ENCODE peak calls at places on chromosome 17, in eight cellular contexts. U is stomach, M is sigmoid colon, L is prostate gland, Z is esophagus muscularis mucosa, K is GM12878, O is SK-N-SH, X is breast epithelium. H is an unnamed sample. For H3K9me3 and H3K4me1, the result is how much of the 10 kb centered on the place peaks cover.

GRCh38 chr17:31623990-31624389 is 232.5 kb downstream of the RAB11FIP4 start:
- DNase-seq in U (no peak), Z (no peak), L (no peak), O (no peak), M (no peak), K (no peak), X (no peak), H (no peak)

GRCh38 chr17:35313875-35314409 is 59.5 kb downstream of the SLFN11 start:
- DNase-seq in X (no peak), O (peak), M (no peak), Z (no peak), L (no peak), U (no peak), K (no peak), H (no peak)

GRCh38 chr17:66464921-66465320 is 162.5 kb downstream of the PRKCA start:
- DNase-seq in O (no peak), X (no peak), K (no peak), U (no peak), M (no peak), Z (no peak), L (no peak), H (no peak)

GRCh38 chr17:76246080-76247066 is 6.1 kb upstream of the RNF157 start:
- DNase-seq in X (no peak), M (peak), O (no peak), L (no peak), K (peak), Z (no peak), U (no peak), H (no peak)

GRCh38 chr17:43401293-43401692 is 2.5 kb downstream of the ARL4D start:
- DNase-seq in Z (no peak), X (no peak), U (peak), K (no peak), L (no peak), M (peak), O (no peak), H (no peak)

GRCh38 chr17:11144358-11145233 is 96.4 kb upstream of the SHISA6 start:
- DNase-seq in X (no peak), K (no peak), M (no peak), L (peak), O (peak), Z (no peak), U (peak), H (no peak)

GRCh38 chr17:66416207-66416940 is 114.0 kb downstream of the PRKCA start:
- DNase-seq in U (no peak), L (no peak), M (no peak), X (no peak), Z (no peak), O (no peak), K (no peak), H (no peak)

GRCh38 chr17:42804918-42805367 is 6.3 kb downstream of the CNTD1 start:
- DNase-seq in K (no peak), U (peak), O (no peak), Z (no peak), X (no peak), M (no peak), L (peak), H (no peak)

GRCh38 chr17:73727941-73728340 is 83.7 kb upstream of the SDK2 start:
- DNase-seq in X (no peak), L (no peak), U (no peak), M (no peak), O (no peak), K (no peak), Z (no peak), H (no peak)

GRCh38 chr17:74987909-74988711 is 678 bp downstream of the CDR2L start:
- DNase-seq in X (peak), M (peak), Z (peak), O (peak), L (peak), K (no peak), U (peak), H (no peak)

GRCh38 chr17:54270499-54270898 is 447.8 kb downstream of the KIF2B start:
- DNase-seq in Z (no peak), K (no peak), O (no peak), L (no peak), M (no peak), U (no peak), X (no peak), H (no peak)
- H3K9me3 ChIP-seq in Z (under half), K (under half), O (under half), L (under half), M (under half), U (under half), X (under half), H (under half)

DNA sequence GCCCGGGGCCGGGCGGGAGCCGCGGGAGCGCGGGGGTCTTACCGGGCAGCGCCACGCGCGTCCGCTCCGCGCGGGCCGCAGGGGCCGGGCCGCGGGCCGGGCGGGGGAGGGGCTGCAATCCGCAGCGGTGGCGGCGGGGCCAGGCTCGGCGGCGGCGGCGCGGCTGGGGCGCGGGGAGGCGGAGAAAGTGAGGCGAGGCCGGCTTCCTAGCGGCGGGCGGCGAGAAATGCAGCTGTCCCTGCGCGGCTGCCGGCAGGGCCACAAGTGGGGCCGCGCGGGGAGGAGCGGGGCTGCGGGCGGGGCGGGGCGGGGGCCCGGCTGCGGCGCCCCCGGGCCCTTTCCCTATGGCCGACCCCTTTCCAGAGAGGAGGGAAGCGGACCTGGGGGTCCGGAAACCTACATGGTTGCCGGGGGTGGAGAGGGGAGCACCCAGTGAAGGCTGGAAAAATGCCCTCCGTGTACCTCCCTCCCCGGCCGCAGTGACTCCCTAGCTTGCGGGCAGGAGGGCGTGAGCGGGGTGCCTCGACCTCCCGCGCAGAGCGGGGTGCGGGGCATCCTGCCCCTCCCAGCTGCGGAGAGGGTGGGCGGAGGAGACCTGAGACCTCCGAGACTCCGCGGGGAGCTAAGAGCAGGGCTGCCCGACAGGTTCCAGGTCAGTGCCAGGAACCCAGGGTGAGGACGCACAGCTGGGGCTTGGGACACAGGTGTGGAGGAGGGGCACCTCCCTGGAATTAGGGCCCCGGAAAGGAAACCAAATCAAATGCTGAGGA is at the start of gene CUEDC1:
- DNase-seq in X (peak), K (no peak), Z (peak), O (peak), M (peak), U (peak), L (peak), H (no peak)
- TF ChIP-seq POLR2AphosphoS5 in X (no peak), K (no peak), Z (peak), O (no peak), M (peak), U (peak), L (no peak), H (no peak)

DNA sequence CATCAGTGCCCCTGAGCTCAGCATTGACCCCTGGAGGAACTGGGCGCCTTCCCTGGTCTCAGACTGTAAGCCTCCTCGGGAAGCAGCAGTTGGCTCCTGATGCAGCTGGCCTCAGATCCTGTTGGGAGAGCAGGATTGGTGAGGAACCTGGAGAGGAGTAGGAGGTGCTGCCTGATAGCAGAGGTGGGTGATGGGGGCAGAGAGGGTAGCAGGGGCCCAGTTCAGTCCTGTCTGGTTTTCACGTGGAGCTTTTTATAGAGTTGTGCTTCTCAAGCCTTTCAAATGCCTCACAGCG is 23.8 kb upstream of the ZNF750 start:
- DNase-seq in U (no peak), O (no peak), X (no peak), K (no peak), M (no peak), Z (no peak), L (no peak), H (no peak)
- H3K4me1 ChIP-seq in U (under half), O (under half), X (under half), K (half or more), M (under half), Z (half or more), L (under half), H (half or more)

DNA sequence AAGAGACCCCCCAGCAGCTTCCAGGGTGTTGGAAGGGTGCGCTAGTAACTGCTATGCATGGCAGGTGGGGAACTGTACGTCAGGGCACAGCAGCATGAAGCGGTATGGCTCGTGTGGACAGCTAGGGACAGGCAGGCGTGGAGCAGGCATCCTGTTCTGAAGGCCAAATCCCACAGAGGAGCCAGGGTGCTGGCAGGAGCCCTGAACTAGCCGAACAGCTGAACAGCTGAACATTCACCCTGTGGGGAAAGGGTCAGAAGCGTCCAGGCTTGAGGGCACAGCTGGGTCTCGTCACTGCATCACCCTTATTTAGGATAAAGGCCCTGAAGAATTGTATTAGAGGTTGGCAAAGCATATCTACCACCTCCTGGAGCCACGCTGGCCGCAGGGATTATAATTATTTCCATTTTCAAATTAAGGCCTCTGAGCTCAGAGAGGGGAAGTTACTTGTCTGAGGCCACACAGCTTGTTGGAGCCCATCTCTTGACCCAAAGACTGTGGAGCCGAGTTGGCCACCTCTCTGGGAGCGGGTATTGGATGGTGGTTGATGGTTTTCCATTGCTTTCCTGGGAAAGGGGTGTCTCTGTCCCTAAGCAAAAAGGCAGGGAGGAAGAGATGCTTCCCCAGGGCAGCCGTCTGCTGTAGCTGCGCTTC is 3.3 kb upstream of the STH start:
- DNase-seq in K (no peak), U (no peak), X (no peak), L (no peak), M (no peak), Z (no peak), O (no peak), H (no peak)
- H3K9me3 ChIP-seq in K (under half), U (under half), X (under half), L (under half), M (under half), Z (under half), O (under half), H (under half)

DNA sequence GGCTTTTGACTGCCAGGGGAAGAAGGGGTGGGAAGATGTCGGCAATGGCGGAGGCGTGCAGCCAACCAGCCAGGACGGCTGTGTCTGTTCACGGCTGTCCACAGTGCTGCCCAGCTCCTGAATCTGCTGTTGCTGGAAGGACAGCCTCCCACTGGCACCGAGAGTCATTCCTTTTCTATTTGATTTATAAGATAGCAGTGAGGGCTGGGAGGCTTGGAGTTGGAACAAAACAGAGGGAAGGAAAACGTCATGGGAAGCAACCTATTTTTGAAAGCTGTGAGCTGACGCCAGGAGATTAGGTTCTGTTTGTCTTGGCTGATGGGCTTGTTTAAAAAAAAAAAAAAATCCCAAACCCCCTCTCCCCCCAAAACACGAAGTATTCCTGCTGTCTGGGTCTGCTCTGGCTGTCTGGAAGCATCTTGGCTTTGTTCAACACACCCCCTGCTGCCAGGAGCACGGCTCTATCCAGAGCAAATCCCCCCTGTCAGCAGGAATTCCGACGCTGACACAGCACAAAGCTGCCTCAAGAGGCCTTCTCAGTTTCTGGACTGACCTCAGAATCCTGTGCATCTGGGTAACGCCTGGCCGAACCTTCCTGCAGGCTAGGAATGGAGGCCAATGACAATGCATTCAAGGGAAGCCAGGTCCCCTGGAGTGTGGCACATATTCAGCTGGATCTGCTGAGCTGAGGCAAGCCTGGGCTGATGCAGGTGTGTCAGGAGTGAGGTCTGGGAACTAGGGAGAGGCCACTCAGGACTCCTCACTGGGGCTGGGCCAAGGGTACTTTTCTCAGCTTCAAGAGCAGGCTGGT is 41.0 kb upstream of the SREBF1 start:
- DNase-seq in U (peak), X (peak), Z (no peak), M (peak), K (no peak), L (peak), O (peak), H (no peak)
- TF ChIP-seq POLR2AphosphoS5 in U (peak), X (peak), Z (peak), M (peak), K (no peak), L (peak), O (no peak), H (peak)

GRCh38 chr17:40015005-40015997 is at the start of gene CSF3:
- DNase-seq in M (no peak), L (no peak), Z (no peak), X (no peak), K (no peak), U (peak), O (peak), H (no peak)
- H3K4me1 ChIP-seq in M (under half), L (under half), Z (half or more), X (under half), K (under half), U (half or more), O (under half), H (half or more)

GRCh38 chr17:81120695-81121621 is 44.3 kb upstream of the PVALEF start:
- DNase-seq in O (no peak), L (no peak), K (no peak), Z (no peak), X (no peak), M (no peak), U (no peak), H (no peak)
- H3K9me3 ChIP-seq in O (under half), L (under half), K (under half), Z (under half), X (under half), M (under half), U (under half), H (under half)

H was measured in vagina.